ENCODE peak calls at places on chromosome 14, in ten cellular contexts. Y, D, Z, J, Q, P, M, X, O and B are unnamed samples.

GRCh38 chr14:81435578-81436295 is 35.6 kb upstream of the STON2 start:
- DNase-seq in Y (peak; percentile 41), D (no peak), Z (no peak), J (peak; percentile 4), Q (peak; percentile 28), P (peak; percentile 57), M (peak; percentile 66), X (no peak), O (peak; percentile 70), B (no peak)

GRCh38 chr14:60862283-60862682 is 118.6 kb downstream of the TRMT5 start:
- DNase-seq in Y (no peak), D (peak; percentile 4), Z (no peak), J (no peak), Q (peak; percentile 65), P (no peak), M (no peak), X (no peak), O (no peak), B (no peak)

GRCh38 chr14:61385002-61385685 is 63.8 kb downstream of the PRKCH start:
- DNase-seq in Y (no peak), D (no peak), Z (no peak), J (no peak), Q (no peak), P (no peak), M (no peak), X (no peak), O (no peak), B (no peak)

GRCh38 chr14:57086271-57087162 is 182.2 kb downstream of the EXOC5 start:
- DNase-seq in Y (no peak), D (no peak), Z (no peak), J (no peak), Q (no peak), P (no peak), M (no peak), X (no peak), O (no peak), B (no peak)

GRCh38 chr14:75689012-75689411 is 28.0 kb downstream of the TTLL5 start:
- DNase-seq in Y (no peak), D (peak; percentile 12), Z (no peak), J (no peak), Q (peak; percentile 82), P (no peak), M (no peak), X (no peak), O (no peak), B (no peak)

GRCh38 chr14:100617715-100618693 is 30.8 kb upstream of the BEGAIN start:
- DNase-seq in Y (no peak), D (no peak), Z (no peak), J (no peak), Q (no peak), P (no peak), M (no peak), X (no peak), O (no peak), B (no peak)

GRCh38 chr14:105878125-105878524 is 351.7 kb downstream of the TMEM121 start:
- DNase-seq in Y (no peak), D (no peak), Z (no peak), J (no peak), Q (no peak), P (no peak), M (no peak), X (no peak), O (no peak), B (no peak)

GRCh38 chr14:64704145-64704742 is at the start of gene PLEKHG3:
- DNase-seq in Y (no peak), D (peak; percentile 51), Z (no peak), J (no peak), Q (peak; percentile 72), P (peak; percentile 68), M (peak; percentile 66), X (no peak), O (peak; percentile 92), B (peak; percentile 26)

GRCh38 chr14:96102071-96102856 is 63.1 kb downstream of the C14orf132 start:
- DNase-seq in Y (no peak), D (no peak), Z (no peak), J (no peak), Q (no peak), P (no peak), M (no peak), X (no peak), O (no peak), B (no peak)

GRCh38 chr14:100067971-100068959 is 3.0 kb downstream of the EVL start:
- DNase-seq in Y (peak; percentile 33), D (no peak), Z (no peak), J (peak; percentile 87), Q (peak; percentile 73), P (no peak), M (no peak), X (peak; percentile 37), O (no peak), B (no peak)

GRCh38 chr14:79629891-79630560 is 581.3 kb downstream of the DIO2 start:
- DNase-seq in Y (no peak), D (peak; percentile 25), Z (no peak), J (no peak), Q (peak; percentile 20), P (no peak), M (no peak), X (no peak), O (no peak), B (no peak)

GRCh38 chr14:73059326-73059725 is 992 bp downstream of the RBM25 start:
- DNase-seq in Y (peak; percentile 10), D (no peak), Z (no peak), J (no peak), Q (peak; percentile 39), P (no peak), M (no peak), X (no peak), O (no peak), B (no peak)

GRCh38 chr14:76977793-76978730 is 50.4 kb downstream of the IRF2BPL start:
- DNase-seq in Y (peak; percentile 59), D (no peak), Z (no peak), J (peak; percentile 87), Q (peak; percentile 95), P (no peak), M (no peak), X (peak; percentile 41), O (no peak), B (peak; percentile 44)

GRCh38 chr14:103507751-103508150 is 14.9 kb downstream of the CKB start:
- DNase-seq in Y (no peak), D (no peak), Z (no peak), J (no peak), Q (no peak), P (no peak), M (no peak), X (no peak), O (no peak), B (no peak)

GRCh38 chr14:58587271-58587670 is 50.5 kb upstream of the DACT1 start:
- DNase-seq in Y (no peak), D (peak; percentile 20), Z (no peak), J (no peak), Q (peak; percentile 41), P (no peak), M (no peak), X (no peak), O (no peak), B (peak; percentile 54)